ENCODE peak calls at places on chromosomes 1 and 21, in seven cellular contexts. P is GM12878, D is HCT116, M is K562, U is SK-N-SH, S is H1, G is HepG2. W is an unnamed sample.

GRCh38 chr1:96308314-96308713 is 413.3 kb upstream of the PTBP2 start:
- DNase-seq in U (no peak), M (no peak), G (no peak), D (no peak), S (no peak), P (no peak), W (no peak)

GRCh38 chr1:12519708-12520364 is 98.2 kb downstream of the DHRS3 start:
- DNase-seq in M (no peak), D (no peak), S (no peak), P (no peak), U (no peak), G (no peak), W (no peak)

GRCh38 chr1:72186733-72187307 is 95.5 kb downstream of the NEGR1 start:
- DNase-seq in U (peak), P (no peak), S (no peak), M (no peak), D (no peak), G (peak), W (no peak)

GRCh38 chr1:22786101-22786500 is 75.5 kb downstream of the EPHB2 start:
- DNase-seq in P (no peak), U (no peak), M (no peak), S (no peak), D (no peak), G (no peak), W (no peak)

GRCh38 chr21:33998402-33998801 is 75.0 kb upstream of the MRPS6 start:
- DNase-seq in P (no peak), S (no peak), M (no peak), D (no peak), G (no peak), U (no peak), W (no peak)

GRCh38 chr1:219298581-219299148 is 125.0 kb downstream of the LYPLAL1 start:
- DNase-seq in U (no peak), P (no peak), G (no peak), S (no peak), M (no peak), D (no peak), W (no peak)

GRCh38 chr1:170698711-170699275 is 34.9 kb downstream of the PRRX1 start:
- DNase-seq in U (no peak), P (no peak), D (no peak), M (no peak), G (no peak), S (no peak), W (no peak)

GRCh38 chr21:42189860-42190491 is 29.0 kb upstream of the ABCG1 start:
- DNase-seq in M (no peak), G (no peak), P (no peak), U (no peak), S (no peak), D (no peak), W (no peak)

GRCh38 chr1:31570228-31570627 is 6.1 kb upstream of the TINAGL1 start:
- DNase-seq in U (no peak), M (no peak), G (no peak), S (peak), P (no peak), D (no peak), W (no peak)

GRCh38 chr1:26358411-26359384 is 4.8 kb upstream of the CRYBG2 start:
- DNase-seq in U (no peak), M (peak), G (peak), D (peak), S (no peak), P (no peak), W (peak)

GRCh38 chr1:30904191-30904961 is 4.2 kb downstream of the SDC3 start:
- DNase-seq in P (no peak), D (no peak), G (no peak), S (no peak), M (no peak), U (no peak), W (no peak)

GRCh38 chr1:231188072-231188471 is 26.2 kb downstream of the TRIM67 start:
- DNase-seq in M (no peak), D (no peak), G (no peak), U (no peak), P (no peak), S (no peak), W (no peak)

GRCh38 chr1:187871177-187871576 is 1042.4 kb downstream of the PLA2G4A start:
- DNase-seq in S (no peak), U (peak), D (no peak), G (no peak), M (no peak), P (no peak), W (no peak)

GRCh38 chr1:86138746-86139145 is 17.8 kb downstream of the COL24A1 start:
- DNase-seq in G (no peak), D (no peak), U (no peak), S (no peak), P (no peak), M (no peak), W (no peak)

GRCh38 chr1:212752256-212752933 is 39.2 kb downstream of the NSL1 start:
- DNase-seq in S (no peak), D (no peak), P (peak), M (no peak), G (no peak), U (no peak), W (no peak)

GRCh38 chr1:63662056-63662836 is 69.0 kb downstream of the PGM1 start:
- DNase-seq in M (no peak), S (no peak), D (peak), P (no peak), G (no peak), U (no peak), W (no peak)

GRCh38 chr1:1616045-1616821 is 933 bp downstream of the MIB2 start:
- DNase-seq in D (no peak), P (no peak), U (peak), S (no peak), G (no peak), M (peak), W (peak)

GRCh38 chr1:21293537-21294265 is 3.4 kb upstream of the ECE1 start:
- DNase-seq in P (peak), D (no peak), S (no peak), U (no peak), G (no peak), M (no peak), W (no peak)

GRCh38 chr1:178127482-178127881 is 33.6 kb downstream of the RASAL2 start:
- DNase-seq in S (no peak), G (no peak), U (no peak), D (no peak), P (no peak), M (no peak), W (no peak)
- TF ChIP-seq JUND in S (no peak), G (no peak), U (no peak), D (no peak), P (no peak), M (no peak), W (no peak)

GRCh38 chr1:223504741-223505140 is 111.5 kb downstream of the CCDC185 start:
- DNase-seq in S (no peak), P (no peak), M (no peak), U (no peak), D (no peak), G (no peak), W (no peak)
- TF ChIP-seq JUND in S (no peak), P (no peak), M (no peak), U (no peak), D (no peak), G (no peak), W (no peak)

GRCh38 chr1:41762777-41763176 is 155.9 kb downstream of the HIVEP3 start:
- DNase-seq in U (no peak), P (no peak), M (no peak), S (no peak), G (no peak), D (no peak), W (no peak)

GRCh38 chr1:41758904-41759548 is 159.7 kb downstream of the HIVEP3 start:
- DNase-seq in U (no peak), D (no peak), M (no peak), P (no peak), S (no peak), G (no peak), W (no peak)

GRCh38 chr1:41754540-41754939 is 164.2 kb downstream of the HIVEP3 start:
- DNase-seq in U (no peak), D (no peak), P (no peak), S (no peak), M (no peak), G (no peak), W (no peak)

GRCh38 chr1:41762251-41762650 is 156.5 kb downstream of the HIVEP3 start:
- DNase-seq in P (no peak), D (no peak), M (no peak), U (no peak), S (no peak), G (no peak), W (no peak)

DNA sequence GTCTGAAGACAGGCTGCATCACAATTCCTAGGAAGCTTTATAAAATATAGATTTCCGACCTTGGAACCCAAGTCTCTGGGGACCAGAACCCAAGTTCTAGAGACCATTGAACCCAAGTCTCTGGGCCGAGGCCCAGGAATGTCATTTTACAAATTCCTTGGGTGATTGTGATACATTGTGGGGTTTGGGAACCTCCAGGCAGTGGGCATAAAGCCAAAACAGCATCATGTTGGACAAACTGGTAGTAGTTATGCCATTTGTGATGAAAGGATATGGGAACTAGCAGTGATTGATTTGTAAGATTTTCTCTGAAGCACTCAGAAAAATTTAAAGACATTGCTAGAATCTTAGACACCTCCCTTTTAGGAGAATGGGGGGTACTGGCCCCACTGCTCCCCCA is 160.2 kb downstream of the HIVEP3 start:
- DNase-seq in G (no peak), D (no peak), U (no peak), M (no peak), P (no peak), S (no peak), W (peak)
- TF ChIP-seq JUND in G (no peak), D (no peak), U (no peak), M (no peak), P (no peak), S (no peak), W (no peak)

DNA sequence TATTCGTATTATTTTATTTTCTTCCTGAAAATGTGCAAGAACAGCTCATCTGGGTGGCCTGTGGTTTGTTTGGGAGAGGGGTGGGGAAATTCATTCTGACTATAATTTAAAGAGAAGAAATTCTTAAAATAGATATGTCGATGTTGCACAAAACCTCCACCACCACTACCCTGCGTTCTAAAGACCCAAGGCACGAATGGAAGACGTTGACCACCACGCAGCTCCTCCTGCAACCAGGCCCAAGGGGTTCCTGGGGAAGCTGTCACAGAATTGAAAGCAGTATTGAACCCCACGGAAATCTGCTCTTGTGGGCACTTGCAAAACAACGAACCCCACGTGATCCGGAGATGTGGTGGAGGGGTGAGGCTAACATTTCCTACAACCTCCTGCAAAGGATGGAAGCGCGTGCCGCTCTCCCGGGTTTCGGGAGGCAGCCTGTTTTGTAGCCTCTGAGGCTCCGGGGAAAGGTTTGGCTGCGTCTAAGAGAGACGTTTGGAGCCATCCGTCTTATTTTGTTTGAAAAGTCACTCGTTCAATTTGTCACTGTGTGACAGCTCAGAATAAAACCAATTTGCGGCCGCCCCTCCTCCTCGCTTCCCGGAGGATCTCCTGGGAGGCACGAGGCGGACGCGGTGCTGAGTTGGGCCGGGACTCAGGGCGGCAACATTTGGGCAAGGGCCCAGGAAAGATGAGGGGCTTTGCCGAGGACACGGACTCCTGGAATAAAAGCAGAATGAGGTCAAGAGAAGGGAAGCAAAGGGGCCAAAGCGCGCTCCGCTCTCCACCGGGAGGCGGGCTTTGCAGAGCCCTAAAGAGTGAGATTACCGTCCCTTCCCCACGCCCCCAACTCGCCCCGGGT is 791 bp upstream of the HLX start:
- DNase-seq in S (peak), U (no peak), D (no peak), P (no peak), G (no peak), M (peak), W (no peak)
- TF ChIP-seq JUND in S (no peak), U (no peak), D (no peak), P (no peak), G (no peak), M (no peak), W (no peak)

GRCh38 chr1:243233908-243234307 is 21.2 kb downstream of the CEP170 start:
- DNase-seq in P (no peak), G (no peak), S (no peak), U (no peak), M (no peak), D (no peak), W (no peak)
- TF ChIP-seq JUND in P (no peak), G (no peak), S (no peak), U (peak), M (no peak), D (no peak), W (no peak)

GRCh38 chr1:37486680-37487618 is 12.6 kb downstream of the ZC3H12A start:
- DNase-seq in P (no peak), S (peak), M (peak), U (peak), G (peak), D (peak), W (no peak)
- TF ChIP-seq JUND in P (no peak), S (peak), M (no peak), U (no peak), G (no peak), D (no peak), W (no peak)

DNA sequence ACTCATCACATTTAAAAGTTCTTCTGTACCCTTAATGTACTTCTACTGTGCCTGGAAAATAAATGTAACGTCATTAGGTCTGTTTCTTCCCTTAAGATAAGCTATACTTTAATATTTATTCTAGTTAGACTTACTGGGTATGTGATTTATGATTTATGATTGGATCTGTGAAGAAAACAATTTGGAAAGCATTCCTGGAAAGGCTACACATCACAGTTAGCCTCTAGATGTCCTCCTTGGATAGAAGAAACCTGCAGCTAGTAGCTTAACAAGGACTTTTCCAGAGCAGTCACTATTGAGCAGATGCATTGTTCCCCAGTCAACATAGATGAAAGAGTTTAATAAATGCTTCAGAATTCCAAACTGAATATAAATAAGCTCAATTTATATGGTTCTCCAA is 22.2 kb upstream of the ABL2 start:
- DNase-seq in P (no peak), U (peak), D (no peak), S (no peak), M (no peak), G (peak), W (peak)
- TF ChIP-seq JUND in P (no peak), U (no peak), D (no peak), S (no peak), M (no peak), G (no peak), W (no peak)

GRCh38 chr21:38140192-38140905 is 116.4 kb upstream of the KCNJ15 start:
- DNase-seq in U (peak), S (no peak), M (no peak), G (no peak), D (no peak), P (no peak), W (no peak)
- TF ChIP-seq JUND in U (no peak), S (no peak), M (no peak), G (no peak), D (no peak), P (no peak), W (peak)